ENCODE peak calls at places on chromosomes 6 and 20, in seven cellular contexts. G is SJSA1; P is adrenal gland; Q is mesenchymal stem cell; E is brain microvascular endothelial cell; A is CD8-positive, alpha-beta T cell; S is PC-3. W is an unnamed sample.

GRCh38 chr6:141986457-141986856 is 146.3 kb upstream of the GJE1 start:
- DNase-seq in Q (no peak), S (no peak), E (no peak), G (no peak), P (no peak), A (no peak), W (no peak)

GRCh38 chr6:16837217-16837972 is 76.1 kb upstream of the ATXN1 start:
- DNase-seq in S (no peak), G (no peak), E (no peak), Q (no peak), A (no peak), P (no peak), W (peak)

GRCh38 chr20:37295001-37295400 is 5.5 kb downstream of the MANBAL start:
- DNase-seq in E (peak), A (no peak), Q (peak), G (peak), P (peak), S (peak), W (no peak)

GRCh38 chr6:107458687-107459282 is 579 bp downstream of the PDSS2 start:
- DNase-seq in E (no peak), G (no peak), Q (peak), P (peak), S (peak), A (no peak), W (peak)

GRCh38 chr20:20677186-20677585 is 35.3 kb downstream of the RALGAPA2 start:
- DNase-seq in Q (no peak), S (no peak), A (no peak), P (no peak), E (no peak), G (no peak), W (no peak)

GRCh38 chr20:58633161-58634035 is 17.7 kb upstream of the STX16 start:
- DNase-seq in A (no peak), S (no peak), Q (no peak), E (no peak), P (no peak), G (no peak), W (no peak)

GRCh38 chr6:30544666-30545272 is 11.5 kb downstream of the GNL1 start:
- DNase-seq in Q (peak), S (peak), A (no peak), E (peak), P (peak), G (peak), W (peak)

GRCh38 chr20:49521356-49521755 is 38.9 kb upstream of the KCNB1 start:
- DNase-seq in Q (no peak), E (no peak), A (no peak), P (no peak), G (no peak), S (no peak), W (no peak)

GRCh38 chr6:108588586-108588985 is 27.9 kb downstream of the FOXO3 start:
- DNase-seq in E (peak), P (no peak), S (peak), Q (peak), G (peak), A (no peak), W (peak)

GRCh38 chr20:11248691-11249178 is 574.9 kb upstream of the JAG1 start:
- DNase-seq in Q (no peak), S (no peak), A (no peak), G (no peak), P (no peak), E (no peak), W (no peak)

GRCh38 chr6:170292778-170293164 is 1.9 kb upstream of the DLL1 start:
- DNase-seq in G (no peak), A (no peak), S (peak), E (no peak), Q (no peak), P (no peak), W (no peak)

GRCh38 chr6:87277123-87277522 is 45.3 kb upstream of the SMIM8 start:
- DNase-seq in G (no peak), Q (peak), P (no peak), S (peak), E (peak), A (no peak), W (no peak)

GRCh38 chr6:43509984-43510826 is at the start of gene LRRC73:
- DNase-seq in S (peak), P (peak), E (peak), G (peak), A (peak), Q (peak), W (peak)

GRCh38 chr20:37598611-37599342 is 71.1 kb upstream of the BLCAP start:
- DNase-seq in S (no peak), E (no peak), A (no peak), Q (no peak), G (no peak), P (no peak), W (no peak)

GRCh38 chr6:128743974-128744765 is 138.8 kb upstream of the LAMA2 start:
- DNase-seq in S (no peak), P (no peak), G (no peak), A (no peak), Q (no peak), E (no peak), W (no peak)

GRCh38 chr6:35089216-35089934 is 51.8 kb downstream of the TCP11 start:
- DNase-seq in Q (no peak), G (no peak), P (no peak), E (no peak), S (no peak), A (no peak), W (no peak)

GRCh38 chr6:80543598-80544181 is 437.2 kb downstream of the BCKDHB start:
- DNase-seq in E (peak), G (no peak), Q (peak), P (no peak), S (peak), A (no peak), W (no peak)

GRCh38 chr6:163296835-163297519 is 117.5 kb upstream of the QKI start:
- DNase-seq in A (no peak), G (no peak), P (no peak), S (no peak), E (no peak), Q (no peak), W (no peak)

GRCh38 chr6:26550250-26550993 is 12.3 kb downstream of the HMGN4 start:
- DNase-seq in G (peak), S (peak), P (peak), A (no peak), E (no peak), Q (peak), W (peak)

GRCh38 chr6:77037439-77037838 is 425.9 kb downstream of the HTR1B start:
- DNase-seq in Q (no peak), E (no peak), G (no peak), S (no peak), A (no peak), P (no peak), W (no peak)

GRCh38 chr20:25254986-25255680 is 7.2 kb downstream of the PYGB start:
- DNase-seq in Q (no peak), S (no peak), P (peak), A (no peak), E (no peak), G (no peak), W (no peak)

GRCh38 chr6:136921936-136922679 is at the start of gene SLC35D3:
- DNase-seq in A (no peak), Q (peak), E (no peak), G (peak), P (peak), S (no peak), W (peak)

GRCh38 chr6:24743265-24743943 is 24.4 kb upstream of the C6orf62 start:
- DNase-seq in A (no peak), P (peak), S (peak), E (peak), Q (peak), G (peak), W (no peak)
- H3K27ac ChIP-seq in A (no peak), P (peak), S (peak), E (peak), Q (peak), G (peak), W (no peak)

DNA sequence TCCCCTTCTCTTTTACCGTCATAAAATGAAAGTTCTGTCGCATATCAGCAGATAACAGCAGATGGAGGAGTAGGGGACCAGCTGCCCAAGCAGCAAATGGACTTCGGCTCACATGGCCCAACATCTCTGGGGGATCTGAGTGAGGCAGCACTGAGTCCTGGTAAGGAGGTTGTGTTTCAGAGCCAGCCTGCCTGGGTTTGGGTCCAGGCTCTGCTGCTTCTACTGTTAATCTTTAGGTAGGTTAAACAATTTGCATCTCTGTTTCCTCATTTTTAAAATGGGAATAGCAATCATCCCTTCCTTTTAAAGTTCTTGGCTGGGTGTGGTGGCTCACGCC is 193.6 kb downstream of the DOK5 start:
- DNase-seq in A (no peak), G (no peak), S (no peak), P (no peak), Q (no peak), E (no peak), W (no peak)
- H3K4me3 ChIP-seq in A (no peak), G (no peak), S (no peak), P (no peak), Q (no peak), E (no peak), W (no peak)

GRCh38 chr6:50093116-50093937 is 43.6 kb upstream of the DEFB112 start:
- DNase-seq in E (no peak), G (no peak), Q (no peak), P (no peak), A (no peak), S (no peak), W (no peak)

GRCh38 chr6:50087231-50087954 is 37.7 kb upstream of the DEFB112 start:
- DNase-seq in A (no peak), G (peak), E (peak), P (no peak), S (peak), Q (peak), W (no peak)

GRCh38 chr6:50093938-50094272 is 44.2 kb upstream of the DEFB112 start:
- DNase-seq in G (no peak), Q (no peak), E (no peak), P (no peak), A (no peak), S (no peak), W (no peak)

GRCh38 chr6:50096267-50096666 is 46.5 kb upstream of the DEFB112 start:
- DNase-seq in G (no peak), E (no peak), P (no peak), A (no peak), S (no peak), Q (no peak), W (no peak)

DNA sequence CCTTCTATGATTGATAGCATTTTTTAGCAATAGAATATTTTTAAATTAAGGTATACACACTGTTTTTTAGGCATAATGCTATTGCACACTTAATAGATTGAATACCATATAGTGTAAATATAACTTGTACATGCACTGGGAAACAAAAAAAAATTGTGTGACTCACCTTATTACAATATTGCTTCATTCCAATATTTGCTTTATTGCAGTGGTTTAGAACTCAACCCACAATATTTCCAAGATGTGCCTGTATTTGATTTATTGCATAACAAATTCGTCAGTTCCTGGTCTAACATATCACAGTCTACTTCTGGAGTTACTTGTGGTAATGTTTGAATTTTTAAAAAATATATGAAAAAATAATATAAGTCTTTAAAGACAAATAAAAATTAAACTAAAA is 41.9 kb upstream of the DEFB112 start:
- DNase-seq in S (peak), Q (no peak), A (no peak), P (no peak), G (no peak), E (no peak), W (no peak)
- H3K27ac ChIP-seq in S (no peak), Q (no peak), A (no peak), P (no peak), G (no peak), E (no peak), W (no peak)

DNA sequence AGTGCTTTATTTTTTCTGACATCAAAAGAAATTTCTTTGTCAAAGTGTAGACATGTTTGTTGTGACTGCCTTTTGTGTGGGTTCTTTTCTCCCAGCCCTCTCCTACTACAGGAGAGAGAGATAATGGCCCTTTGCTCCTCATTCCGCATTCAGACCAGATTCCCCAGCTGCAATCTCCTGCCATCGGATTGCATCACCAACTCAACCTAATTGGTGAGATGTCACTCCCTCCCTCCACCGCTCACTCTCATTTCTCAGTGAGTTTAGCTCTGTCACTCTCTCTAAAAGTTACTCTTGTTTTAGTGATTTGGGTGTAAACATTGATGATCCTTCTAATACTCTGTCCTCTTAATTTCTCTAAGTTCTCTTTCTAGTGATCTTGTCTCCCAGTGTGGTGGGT is 22.7 kb downstream of the UTRN start:
- DNase-seq in G (no peak), P (no peak), S (no peak), A (no peak), E (no peak), Q (no peak), W (no peak)
- H3K4me3 ChIP-seq in G (no peak), P (no peak), S (no peak), A (no peak), E (no peak), Q (no peak), W (no peak)

GRCh38 chr20:62793757-62794006 is 2.6 kb upstream of the MRGBP start:
- DNase-seq in G (no peak), Q (no peak), E (no peak), A (no peak), S (no peak), P (no peak), W (no peak)

GRCh38 chr20:62794007-62794724 is 2.1 kb upstream of the MRGBP start:
- DNase-seq in G (peak), E (peak), P (peak), A (peak), Q (peak), S (peak), W (peak)

GRCh38 chr20:62792940-62793756 is 3.1 kb upstream of the MRGBP start:
- DNase-seq in E (no peak), A (no peak), S (no peak), P (no peak), G (no peak), Q (no peak), W (no peak)

GRCh38 chr20:62796699-62797491 is 622 bp downstream of the MRGBP start:
- DNase-seq in E (no peak), S (no peak), P (peak), G (no peak), A (no peak), Q (no peak), W (no peak)

GRCh38 chr20:62795023-62795761 is 1.1 kb upstream of the MRGBP start:
- DNase-seq in A (peak), S (peak), G (peak), E (peak), P (peak), Q (peak), W (peak)
- H3K27ac ChIP-seq in A (peak), S (peak), G (peak), E (peak), P (peak), Q (no peak), W (peak)

DNA sequence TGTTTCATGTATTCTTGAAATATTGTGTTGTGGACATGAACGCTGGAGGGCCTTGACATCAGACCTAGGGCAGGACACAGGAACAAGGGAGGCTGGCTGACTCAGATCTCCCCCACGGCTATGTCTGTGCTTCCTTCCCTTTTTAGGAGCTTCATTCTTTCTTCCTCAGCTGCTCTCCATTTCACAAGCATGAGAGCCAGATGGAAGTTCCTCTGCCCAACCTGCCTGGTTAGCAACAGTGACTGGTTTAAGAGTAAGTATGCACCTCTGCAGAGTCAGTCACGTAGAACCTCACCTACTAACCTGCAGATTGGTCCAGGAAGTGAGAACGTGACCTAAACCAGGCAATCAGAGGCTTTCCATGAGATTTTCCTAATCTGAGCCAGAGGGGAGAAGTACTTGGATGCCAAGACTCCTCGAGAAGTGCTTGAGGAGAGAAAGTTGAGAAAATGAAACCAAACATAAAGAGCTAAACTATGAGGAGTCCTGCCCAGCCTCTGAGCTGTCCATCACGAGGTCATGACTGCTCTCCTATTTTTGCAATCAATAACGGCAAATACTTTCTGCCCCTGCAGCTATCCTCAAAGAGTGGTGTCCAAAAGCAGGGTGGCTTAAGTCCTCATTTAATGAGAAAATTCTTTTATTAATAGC is 465.2 kb upstream of the CITED2 start:
- DNase-seq in Q (no peak), P (peak), E (peak), A (no peak), G (no peak), S (no peak), W (no peak)
- H3K4me3 ChIP-seq in Q (peak), P (peak), E (no peak), A (no peak), G (no peak), S (no peak), W (no peak)

W was measured in CD4-positive, CD25-positive, alpha-beta regulatory T cell.